ENCODE peak calls at places on chromosome 7, in six cellular contexts. One of them, this sample, is unnamed. For H3K9me3, H3K4me1 and H3K36me3, the result is how much of the 10 kb centered on the place peaks cover.

GRCh38 chr7:4776160-4776623 is 769 bp downstream of the AP5Z1 start:
- DNase-seq in tibial nerve: no peak
- DNase-seq in astrocyte: peak
- DNase-seq in heart left ventricle: no peak
- DNase-seq in hepatocyte: no peak
- DNase-seq in heart right ventricle: no peak
- DNase-seq in this sample: no peak

GRCh38 chr7:87784424-87784823 is 91.7 kb downstream of the SLC25A40 start:
- DNase-seq in heart right ventricle: no peak
- DNase-seq in astrocyte: no peak
- DNase-seq in heart left ventricle: no peak
- DNase-seq in tibial nerve: no peak
- DNase-seq in hepatocyte: no peak
- DNase-seq in this sample: no peak

GRCh38 chr7:114312649-114313048 is 102.0 kb upstream of the FOXP2 start:
- DNase-seq in heart left ventricle: no peak
- DNase-seq in tibial nerve: no peak
- DNase-seq in heart right ventricle: no peak
- DNase-seq in astrocyte: no peak
- DNase-seq in hepatocyte: peak
- DNase-seq in this sample: no peak

GRCh38 chr7:117250801-117251200 is 72.1 kb downstream of the WNT2 start:
- DNase-seq in astrocyte: peak
- DNase-seq in hepatocyte: no peak
- DNase-seq in tibial nerve: no peak
- DNase-seq in heart right ventricle: no peak
- DNase-seq in heart left ventricle: no peak
- DNase-seq in this sample: no peak

GRCh38 chr7:137151056-137151731 is 192.3 kb downstream of the PTN start:
- DNase-seq in hepatocyte: peak
- DNase-seq in heart left ventricle: no peak
- DNase-seq in heart right ventricle: no peak
- DNase-seq in astrocyte: peak
- DNase-seq in tibial nerve: no peak
- DNase-seq in this sample: no peak

GRCh38 chr7:17472939-17473338 is 174.5 kb downstream of the AHR start:
- DNase-seq in heart left ventricle: no peak
- DNase-seq in tibial nerve: no peak
- DNase-seq in hepatocyte: no peak
- DNase-seq in astrocyte: no peak
- DNase-seq in heart right ventricle: no peak
- DNase-seq in this sample: no peak

GRCh38 chr7:148865283-148865682 is 18.8 kb downstream of the EZH2 start:
- DNase-seq in heart left ventricle: no peak
- DNase-seq in heart right ventricle: no peak
- DNase-seq in astrocyte: no peak
- DNase-seq in tibial nerve: no peak
- DNase-seq in hepatocyte: no peak
- DNase-seq in this sample: no peak

GRCh38 chr7:28068811-28069216 is 111.8 kb downstream of the JAZF1 start:
- DNase-seq in astrocyte: no peak
- DNase-seq in hepatocyte: no peak
- DNase-seq in heart left ventricle: no peak
- DNase-seq in heart right ventricle: no peak
- DNase-seq in tibial nerve: no peak
- DNase-seq in this sample: no peak

GRCh38 chr7:91310829-91311460 is 46.7 kb downstream of the FZD1 start:
- DNase-seq in heart left ventricle: no peak
- DNase-seq in tibial nerve: peak
- DNase-seq in heart right ventricle: no peak
- DNase-seq in hepatocyte: no peak
- DNase-seq in astrocyte: peak
- DNase-seq in this sample: no peak

GRCh38 chr7:74051629-74052410 is 23.8 kb downstream of the ELN start:
- DNase-seq in astrocyte: no peak
- DNase-seq in heart right ventricle: no peak
- DNase-seq in hepatocyte: peak
- DNase-seq in tibial nerve: no peak
- DNase-seq in heart left ventricle: no peak
- DNase-seq in this sample: no peak

GRCh38 chr7:152910545-152911013 is 151.0 kb downstream of the ACTR3B start:
- DNase-seq in astrocyte: no peak
- DNase-seq in heart left ventricle: no peak
- DNase-seq in hepatocyte: no peak
- DNase-seq in tibial nerve: no peak
- DNase-seq in heart right ventricle: no peak
- DNase-seq in this sample: no peak

GRCh38 chr7:44098092-44099068 is 5.8 kb upstream of the AEBP1 start:
- DNase-seq in astrocyte: no peak
- DNase-seq in heart right ventricle: no peak
- DNase-seq in hepatocyte: no peak
- DNase-seq in heart left ventricle: no peak
- DNase-seq in tibial nerve: no peak
- DNase-seq in this sample: no peak

GRCh38 chr7:11788568-11788967 is 43.4 kb downstream of the THSD7A start:
- DNase-seq in heart right ventricle: no peak
- DNase-seq in astrocyte: no peak
- DNase-seq in hepatocyte: no peak
- DNase-seq in tibial nerve: no peak
- DNase-seq in heart left ventricle: no peak
- DNase-seq in this sample: no peak

GRCh38 chr7:35701287-35701686 is 6.4 kb upstream of the HERPUD2 start:
- DNase-seq in heart right ventricle: no peak
- DNase-seq in hepatocyte: no peak
- DNase-seq in astrocyte: no peak
- DNase-seq in heart left ventricle: no peak
- DNase-seq in tibial nerve: no peak
- DNase-seq in this sample: no peak

GRCh38 chr7:122588621-122589020 is 110.3 kb downstream of the RNF133 start:
- DNase-seq in astrocyte: peak
- DNase-seq in heart left ventricle: no peak
- DNase-seq in heart right ventricle: no peak
- DNase-seq in hepatocyte: no peak
- DNase-seq in tibial nerve: no peak
- DNase-seq in this sample: no peak

GRCh38 chr7:27933691-27934565 is 194.0 kb downstream of the TAX1BP1 start:
- DNase-seq in hepatocyte: no peak
- DNase-seq in heart right ventricle: no peak
- DNase-seq in heart left ventricle: no peak
- DNase-seq in astrocyte: peak
- DNase-seq in tibial nerve: no peak
- DNase-seq in this sample: no peak

GRCh38 chr7:157945401-157945800 is 608.6 kb downstream of the DNAJB6 start:
- DNase-seq in tibial nerve: no peak
- DNase-seq in astrocyte: no peak
- DNase-seq in heart right ventricle: no peak
- DNase-seq in hepatocyte: no peak
- DNase-seq in heart left ventricle: no peak
- DNase-seq in this sample: no peak
- H3K9me3 ChIP-seq in tibial nerve: under half
- H3K9me3 ChIP-seq in astrocyte: under half
- H3K9me3 ChIP-seq in heart right ventricle: under half
- H3K9me3 ChIP-seq in hepatocyte: under half
- H3K9me3 ChIP-seq in heart left ventricle: under half
- H3K9me3 ChIP-seq in this sample: under half

GRCh38 chr7:140211698-140212097 is 34.9 kb upstream of the KDM7A start:
- DNase-seq in heart left ventricle: no peak
- DNase-seq in hepatocyte: no peak
- DNase-seq in heart right ventricle: no peak
- DNase-seq in astrocyte: no peak
- DNase-seq in tibial nerve: no peak
- DNase-seq in this sample: no peak

GRCh38 chr7:140206963-140207362 is 30.2 kb upstream of the KDM7A start:
- DNase-seq in tibial nerve: no peak
- DNase-seq in heart right ventricle: no peak
- DNase-seq in hepatocyte: no peak
- DNase-seq in heart left ventricle: no peak
- DNase-seq in astrocyte: no peak
- DNase-seq in this sample: no peak

GRCh38 chr7:140213684-140214074 is 36.9 kb upstream of the KDM7A start:
- DNase-seq in tibial nerve: no peak
- DNase-seq in astrocyte: peak
- DNase-seq in hepatocyte: no peak
- DNase-seq in heart left ventricle: no peak
- DNase-seq in heart right ventricle: no peak
- DNase-seq in this sample: no peak

GRCh38 chr7:140212100-140212881 is 35.5 kb upstream of the KDM7A start:
- DNase-seq in hepatocyte: no peak
- DNase-seq in heart right ventricle: no peak
- DNase-seq in tibial nerve: no peak
- DNase-seq in astrocyte: peak
- DNase-seq in heart left ventricle: no peak
- DNase-seq in this sample: no peak

GRCh38 chr7:140209866-140210609 is 33.3 kb upstream of the KDM7A start:
- DNase-seq in heart left ventricle: peak
- DNase-seq in heart right ventricle: no peak
- DNase-seq in astrocyte: no peak
- DNase-seq in hepatocyte: no peak
- DNase-seq in tibial nerve: no peak
- DNase-seq in this sample: no peak
- H3K4me1 ChIP-seq in heart left ventricle: under half
- H3K4me1 ChIP-seq in heart right ventricle: under half
- H3K4me1 ChIP-seq in astrocyte: under half
- H3K4me1 ChIP-seq in hepatocyte: under half
- H3K4me1 ChIP-seq in tibial nerve: under half
- H3K4me1 ChIP-seq in this sample: under half

GRCh38 chr7:77707504-77707992 is 11.3 kb downstream of the RSBN1L start:
- DNase-seq in heart left ventricle: no peak
- DNase-seq in tibial nerve: no peak
- DNase-seq in astrocyte: no peak
- DNase-seq in heart right ventricle: no peak
- DNase-seq in hepatocyte: no peak
- DNase-seq in this sample: no peak
- H3K36me3 ChIP-seq in heart left ventricle: under half
- H3K36me3 ChIP-seq in tibial nerve: under half
- H3K36me3 ChIP-seq in astrocyte: under half
- H3K36me3 ChIP-seq in heart right ventricle: under half
- H3K36me3 ChIP-seq in hepatocyte: under half
- H3K36me3 ChIP-seq in this sample: under half

DNA sequence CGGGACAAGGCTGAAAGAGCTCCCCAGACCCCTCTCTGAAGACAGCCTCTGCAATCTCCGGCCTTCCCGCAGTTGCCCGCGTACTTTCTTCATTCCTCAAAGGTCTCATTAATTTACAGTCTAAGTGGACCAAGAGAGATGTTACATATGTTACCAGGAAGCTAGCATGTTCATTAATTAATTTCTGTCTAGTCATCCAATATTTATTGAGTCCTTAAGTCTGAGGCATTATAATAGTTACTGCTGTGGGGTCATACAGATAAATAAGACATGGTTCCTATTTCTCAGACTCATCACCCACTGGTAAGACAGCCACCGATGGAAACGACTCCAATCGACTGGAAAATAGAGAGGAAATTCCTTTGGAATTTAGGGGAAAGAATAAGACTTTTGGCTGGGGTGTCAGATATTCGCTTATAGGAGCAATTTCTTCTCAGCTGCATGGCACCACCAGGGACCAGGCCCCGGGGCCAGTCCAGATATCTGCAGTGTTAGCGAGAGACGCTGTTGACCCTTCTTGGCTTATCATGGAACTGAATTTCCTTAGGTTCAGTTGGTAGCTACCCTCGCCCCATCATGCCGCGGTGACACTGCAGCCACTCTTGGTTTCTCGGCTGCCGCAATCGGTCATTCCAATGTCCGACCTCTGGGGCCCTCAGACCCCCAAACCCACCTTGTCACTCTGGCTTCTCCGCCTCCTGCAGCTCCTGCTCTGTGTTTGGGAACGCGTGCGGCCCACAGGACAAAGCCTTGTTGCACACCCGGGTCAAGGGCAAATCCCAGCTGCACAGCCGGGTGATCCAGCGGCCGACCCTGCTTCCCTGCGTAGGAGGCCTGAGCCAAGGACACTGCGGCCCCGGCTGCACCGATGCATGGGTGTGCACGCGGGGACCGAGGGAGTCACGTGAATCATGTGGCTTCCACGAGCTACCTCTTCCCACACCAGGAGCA is 383.2 kb downstream of the DNAJB6 start:
- DNase-seq in heart left ventricle: no peak
- DNase-seq in hepatocyte: no peak
- DNase-seq in tibial nerve: no peak
- DNase-seq in heart right ventricle: no peak
- DNase-seq in astrocyte: no peak
- DNase-seq in this sample: no peak
- H3K9me3 ChIP-seq in heart left ventricle: under half
- H3K9me3 ChIP-seq in hepatocyte: under half
- H3K9me3 ChIP-seq in tibial nerve: under half
- H3K9me3 ChIP-seq in heart right ventricle: under half
- H3K9me3 ChIP-seq in astrocyte: under half
- H3K9me3 ChIP-seq in this sample: under half

GRCh38 chr7:127900735-127901685 is 130.2 kb downstream of the LRRC4 start:
- DNase-seq in astrocyte: no peak
- DNase-seq in hepatocyte: no peak
- DNase-seq in heart right ventricle: no peak
- DNase-seq in heart left ventricle: no peak
- DNase-seq in tibial nerve: no peak
- DNase-seq in this sample: no peak
- H3K4me1 ChIP-seq in astrocyte: under half
- H3K4me1 ChIP-seq in hepatocyte: half or more
- H3K4me1 ChIP-seq in heart right ventricle: under half
- H3K4me1 ChIP-seq in heart left ventricle: under half
- H3K4me1 ChIP-seq in tibial nerve: under half
- H3K4me1 ChIP-seq in this sample: under half

GRCh38 chr7:76063525-76063924 is 15.6 kb downstream of the MDH2 start:
- DNase-seq in astrocyte: no peak
- DNase-seq in heart left ventricle: peak
- DNase-seq in heart right ventricle: peak
- DNase-seq in hepatocyte: peak
- DNase-seq in tibial nerve: no peak
- DNase-seq in this sample: peak
- H3K36me3 ChIP-seq in astrocyte: half or more
- H3K36me3 ChIP-seq in heart left ventricle: half or more
- H3K36me3 ChIP-seq in heart right ventricle: under half
- H3K36me3 ChIP-seq in hepatocyte: under half
- H3K36me3 ChIP-seq in tibial nerve: under half
- H3K36me3 ChIP-seq in this sample: under half

GRCh38 chr7:9149499-9150082 is 716.2 kb downstream of the NXPH1 start:
- DNase-seq in heart right ventricle: no peak
- DNase-seq in tibial nerve: no peak
- DNase-seq in astrocyte: peak
- DNase-seq in heart left ventricle: no peak
- DNase-seq in hepatocyte: no peak
- DNase-seq in this sample: no peak
- H3K9me3 ChIP-seq in heart right ventricle: under half
- H3K9me3 ChIP-seq in tibial nerve: under half
- H3K9me3 ChIP-seq in astrocyte: under half
- H3K9me3 ChIP-seq in heart left ventricle: under half
- H3K9me3 ChIP-seq in hepatocyte: under half
- H3K9me3 ChIP-seq in this sample: under half

DNA sequence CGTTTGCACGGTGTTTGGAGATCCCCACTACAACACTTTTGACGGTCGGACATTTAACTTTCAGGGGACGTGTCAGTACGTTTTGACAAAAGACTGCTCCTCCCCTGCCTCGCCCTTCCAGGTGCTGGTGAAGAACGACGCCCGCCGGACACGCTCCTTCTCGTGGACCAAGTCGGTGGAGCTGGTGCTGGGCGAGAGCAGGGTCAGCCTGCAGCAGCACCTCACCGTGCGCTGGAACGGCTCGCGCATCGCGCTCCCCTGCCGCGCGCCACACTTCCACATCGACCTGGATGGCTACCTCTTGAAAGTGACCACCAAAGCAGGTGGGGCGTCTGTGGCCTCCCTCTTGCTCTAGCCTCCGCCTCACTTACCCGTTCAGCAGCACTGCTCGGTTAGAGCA is 173.5 kb downstream of the BMPER start:
- DNase-seq in heart right ventricle: no peak
- DNase-seq in heart left ventricle: no peak
- DNase-seq in astrocyte: no peak
- DNase-seq in tibial nerve: no peak
- DNase-seq in hepatocyte: no peak
- DNase-seq in this sample: no peak
- H3K4me1 ChIP-seq in heart right ventricle: under half
- H3K4me1 ChIP-seq in heart left ventricle: under half
- H3K4me1 ChIP-seq in astrocyte: under half
- H3K4me1 ChIP-seq in tibial nerve: under half
- H3K4me1 ChIP-seq in hepatocyte: under half
- H3K4me1 ChIP-seq in this sample: under half

This sample was measured in breast epithelium.